ENCODE peak calls at places on chromosome 17, in eight cellular contexts. H is foreskin keratinocyte, K is K562, R is fibroblast of lung, C is uterus, V is SK-N-SH, B is lung, I is PC-3. X is an unnamed sample.

GRCh38 chr17:73833779-73834613 is 189.8 kb upstream of the SDK2 start:
- DNase-seq in H (no peak), K (no peak), R (peak), C (no peak), V (no peak), B (no peak), I (no peak), X (no peak)

GRCh38 chr17:61867033-61867432 is 3.7 kb upstream of the BRIP1 start:
- DNase-seq in H (no peak), K (no peak), R (no peak), C (no peak), V (no peak), B (no peak), I (no peak), X (no peak)

GRCh38 chr17:29714146-29714545 is 91.4 kb upstream of the CORO6 start:
- DNase-seq in H (no peak), K (no peak), R (no peak), C (no peak), V (no peak), B (no peak), I (no peak), X (no peak)

GRCh38 chr17:1481736-1482135 is 10.8 kb downstream of the MYO1C start:
- DNase-seq in H (no peak), K (no peak), R (no peak), C (no peak), V (no peak), B (no peak), I (no peak), X (no peak)

GRCh38 chr17:69179227-69179952 is 37.7 kb upstream of the ABCA6 start:
- DNase-seq in H (peak), K (no peak), R (peak), C (no peak), V (no peak), B (no peak), I (no peak), X (no peak)

GRCh38 chr17:40024901-40025300 is 9.7 kb downstream of the CSF3 start:
- DNase-seq in H (no peak), K (no peak), R (peak), C (no peak), V (no peak), B (no peak), I (no peak), X (no peak)

GRCh38 chr17:32302860-32303649 is 37.4 kb downstream of the RHBDL3 start:
- DNase-seq in H (no peak), K (no peak), R (no peak), C (no peak), V (peak), B (no peak), I (no peak), X (no peak)

GRCh38 chr17:6430769-6431168 is 4.2 kb downstream of the AIPL1 start:
- DNase-seq in H (no peak), K (no peak), R (no peak), C (no peak), V (no peak), B (no peak), I (no peak), X (no peak)

GRCh38 chr17:60817187-60817586 is 139.5 kb downstream of the BCAS3 start:
- DNase-seq in H (peak), K (no peak), R (peak), C (no peak), V (no peak), B (no peak), I (peak), X (no peak)

GRCh38 chr17:5838661-5839300 is 231.4 kb upstream of the WSCD1 start:
- DNase-seq in H (no peak), K (no peak), R (no peak), C (no peak), V (no peak), B (no peak), I (no peak), X (no peak)

GRCh38 chr17:28139822-28140221 is 97.3 kb downstream of the NLK start:
- DNase-seq in H (no peak), K (no peak), R (no peak), C (no peak), V (no peak), B (no peak), I (no peak), X (no peak)

GRCh38 chr17:74758846-74759163 is 10.4 kb downstream of the NHERF1 start:
- DNase-seq in H (peak), K (peak), R (no peak), C (no peak), V (peak), B (no peak), I (peak), X (no peak)

GRCh38 chr17:63333869-63334268 is 112.2 kb downstream of the CYB561 start:
- DNase-seq in H (no peak), K (no peak), R (no peak), C (no peak), V (no peak), B (no peak), I (peak), X (no peak)
- H3K27ac ChIP-seq in H (no peak), K (no peak), R (no peak), C (no peak), V (no peak), B (no peak), I (peak), X (no peak)

DNA sequence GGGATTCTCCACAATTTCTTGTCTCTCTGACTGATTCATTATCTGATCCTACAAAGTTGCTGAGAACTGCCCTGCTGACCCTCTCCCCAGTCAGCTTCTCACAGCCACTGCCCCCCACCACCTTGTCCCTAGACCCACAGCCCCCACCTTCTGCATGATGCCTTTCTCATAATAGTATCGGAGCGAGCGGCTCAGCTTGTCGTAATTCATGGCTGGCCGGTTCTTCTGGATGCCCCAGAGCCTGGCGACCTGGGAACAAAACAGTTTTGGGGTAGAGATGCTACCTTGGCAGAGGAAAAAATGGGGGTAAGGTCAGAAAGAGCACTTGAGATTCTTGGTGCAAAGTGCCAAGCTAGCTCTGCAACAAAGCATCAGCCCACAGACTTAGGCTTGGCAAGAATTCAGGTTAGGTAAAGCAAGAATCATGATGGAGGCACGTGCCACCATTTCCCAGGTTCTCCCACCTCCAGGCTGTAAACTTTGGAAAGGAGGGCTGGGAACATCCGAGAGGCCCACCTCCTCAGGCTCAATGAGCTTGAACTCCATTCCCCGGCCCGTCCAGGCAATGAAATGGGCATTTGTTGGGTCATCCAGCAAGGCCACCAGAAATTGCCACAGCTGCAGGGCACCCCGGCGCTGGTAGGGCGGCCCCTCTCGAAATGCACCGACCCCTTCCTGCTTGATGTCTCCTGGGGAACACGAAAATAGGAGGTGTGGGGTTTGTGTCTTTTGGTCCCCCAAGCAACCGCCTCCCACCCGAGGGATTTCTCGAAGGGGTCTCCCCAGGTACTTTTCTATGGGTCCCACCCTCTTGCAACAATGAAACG is 16.9 kb downstream of the ETV4 start:
- DNase-seq in H (no peak), K (no peak), R (no peak), C (no peak), V (no peak), B (no peak), I (no peak), X (no peak)
- H3K27ac ChIP-seq in H (no peak), K (no peak), R (no peak), C (no peak), V (peak), B (no peak), I (no peak), X (no peak)

DNA sequence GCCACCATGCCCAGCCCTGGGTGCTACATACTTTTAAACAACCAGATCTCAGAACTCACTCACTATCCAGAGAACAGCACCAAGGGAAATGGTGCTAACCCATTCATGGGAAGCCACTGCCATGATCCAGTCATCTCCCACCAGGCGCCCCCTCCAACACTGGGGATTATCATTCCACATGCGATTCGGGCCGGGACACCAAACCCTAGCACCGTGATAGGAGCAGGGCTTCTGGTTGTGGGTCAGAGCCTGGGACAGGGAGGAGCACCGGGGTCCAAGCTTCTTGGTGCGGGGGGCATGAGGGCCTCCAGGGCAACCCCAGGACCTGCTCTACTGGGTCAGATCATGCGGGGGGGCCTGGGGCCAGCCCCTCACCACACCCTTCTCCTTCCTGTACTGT is 4.5 kb downstream of the TMEM235 start:
- DNase-seq in H (no peak), K (no peak), R (no peak), C (no peak), V (no peak), B (no peak), I (no peak), X (no peak)
- H3K27ac ChIP-seq in H (no peak), K (no peak), R (no peak), C (no peak), V (no peak), B (no peak), I (no peak), X (peak)

GRCh38 chr17:80303824-80304223 is 43.2 kb downstream of the RNF213 start:
- DNase-seq in H (no peak), K (no peak), R (no peak), C (no peak), V (no peak), B (no peak), I (no peak), X (no peak)
- H3K27ac ChIP-seq in H (no peak), K (no peak), R (no peak), C (no peak), V (no peak), B (no peak), I (no peak), X (no peak)

GRCh38 chr17:80569936-80570335 is 25.3 kb downstream of the RPTOR start:
- DNase-seq in H (no peak), K (no peak), R (no peak), C (no peak), V (no peak), B (no peak), I (no peak), X (no peak)
- H3K27ac ChIP-seq in H (no peak), K (no peak), R (no peak), C (no peak), V (no peak), B (no peak), I (no peak), X (no peak)

DNA sequence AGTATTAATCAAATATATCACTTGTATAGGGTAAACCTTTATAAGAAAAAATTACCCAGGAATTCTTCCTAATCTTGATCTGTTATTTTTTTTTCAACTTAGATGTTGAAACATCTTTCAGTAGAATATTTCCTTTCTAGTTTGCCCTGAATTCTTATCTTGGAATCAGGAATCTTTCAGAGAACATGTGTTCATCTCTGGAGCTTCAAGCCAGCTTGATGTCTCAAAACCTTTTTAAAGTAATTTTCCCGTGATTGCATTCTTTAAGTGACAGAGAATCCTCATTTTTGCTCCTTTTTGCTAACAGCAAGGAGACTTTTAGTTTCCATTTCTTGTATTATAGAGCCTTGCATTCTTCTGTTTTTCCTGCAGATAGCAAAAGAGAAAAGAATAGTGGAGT is 90.8 kb downstream of the ELAC2 start:
- DNase-seq in H (no peak), K (no peak), R (no peak), C (no peak), V (no peak), B (no peak), I (no peak), X (no peak)
- H3K27ac ChIP-seq in H (no peak), K (no peak), R (no peak), C (peak), V (no peak), B (no peak), I (no peak), X (no peak)

DNA sequence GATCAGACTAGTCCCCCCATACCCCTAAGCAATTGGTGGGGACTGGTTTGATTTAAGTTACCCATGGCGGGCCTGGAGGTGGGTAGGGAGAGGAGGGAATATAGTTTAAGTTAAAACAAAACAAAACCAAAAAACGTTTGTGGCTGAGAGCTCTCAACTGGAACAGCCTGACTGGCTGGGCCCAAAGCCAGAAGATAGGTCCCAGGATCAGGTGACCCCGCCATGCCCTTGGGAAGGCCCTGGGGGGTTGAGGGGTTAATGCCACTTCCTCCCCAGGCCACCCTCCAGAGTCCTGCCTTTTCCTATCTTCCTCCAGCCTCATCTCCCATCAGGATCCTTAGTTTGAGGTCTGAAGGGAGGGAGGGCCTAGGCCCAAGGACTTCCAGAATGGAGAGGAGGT is 82.3 kb upstream of the LHX1 start:
- DNase-seq in H (no peak), K (no peak), R (no peak), C (no peak), V (no peak), B (no peak), I (no peak), X (no peak)
- H3K27ac ChIP-seq in H (no peak), K (no peak), R (no peak), C (no peak), V (no peak), B (no peak), I (no peak), X (no peak)

GRCh38 chr17:47811709-47812108 is 9.9 kb downstream of the OSBPL7 start:
- DNase-seq in H (no peak), K (no peak), R (no peak), C (no peak), V (no peak), B (no peak), I (no peak), X (no peak)

GRCh38 chr17:47812146-47812920 is 9.3 kb downstream of the OSBPL7 start:
- DNase-seq in H (no peak), K (no peak), R (no peak), C (no peak), V (peak), B (no peak), I (no peak), X (no peak)

GRCh38 chr17:47810901-47811635 is 10.5 kb downstream of the OSBPL7 start:
- DNase-seq in H (no peak), K (no peak), R (no peak), C (no peak), V (no peak), B (no peak), I (no peak), X (no peak)

GRCh38 chr17:47808830-47809480 is 12.6 kb downstream of the OSBPL7 start:
- DNase-seq in H (no peak), K (no peak), R (no peak), C (no peak), V (no peak), B (no peak), I (no peak), X (no peak)

GRCh38 chr17:47810200-47810821 is 11.3 kb downstream of the OSBPL7 start:
- DNase-seq in H (peak), K (peak), R (peak), C (no peak), V (no peak), B (peak), I (peak), X (no peak)
- H3K27ac ChIP-seq in H (peak), K (peak), R (no peak), C (no peak), V (peak), B (no peak), I (peak), X (no peak)

DNA sequence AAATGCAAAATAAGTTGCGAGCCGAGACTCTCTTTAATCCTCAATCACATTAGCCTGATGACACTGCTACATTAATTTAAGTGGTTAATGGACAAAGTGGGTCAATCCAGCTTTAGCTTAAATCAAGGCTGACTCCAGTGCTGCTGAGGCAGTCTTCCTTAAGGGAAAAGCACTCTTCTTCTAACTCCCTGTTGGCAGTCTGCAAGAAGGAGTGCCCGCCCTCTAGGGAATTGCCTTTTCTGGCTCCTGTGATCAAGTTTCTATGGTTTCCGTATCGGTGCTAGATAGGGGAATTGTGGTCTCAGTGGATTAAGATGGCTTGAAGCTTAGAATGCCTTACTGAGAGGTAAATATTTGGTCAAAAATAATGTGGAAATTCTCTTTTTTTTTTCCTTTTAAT is 41.0 kb downstream of the HS3ST3B1 start:
- DNase-seq in H (no peak), K (no peak), R (peak), C (no peak), V (no peak), B (no peak), I (no peak), X (no peak)
- H3K27ac ChIP-seq in H (no peak), K (no peak), R (no peak), C (no peak), V (no peak), B (no peak), I (no peak), X (no peak)

GRCh38 chr17:49041527-49041926 is 44.3 kb downstream of the IGF2BP1 start:
- DNase-seq in H (no peak), K (no peak), R (no peak), C (no peak), V (no peak), B (no peak), I (no peak), X (no peak)
- H3K27ac ChIP-seq in H (no peak), K (no peak), R (no peak), C (no peak), V (no peak), B (no peak), I (no peak), X (no peak)